ENCODE peak calls at places on chromosome 4, in eight cellular contexts. One of them, this sample, is unnamed.

GRCh38 chr4:106245176-106245575 is 70.8 kb downstream of the TBCK start:
- DNase-seq in heart right ventricle: no peak
- DNase-seq in activated CD8-positive, alpha-beta T cell treated with anti-CD3 and anti-CD28 coated beads for 36 hours: no peak
- DNase-seq in AG04449: no peak
- DNase-seq in type B pancreatic cell: no peak
- DNase-seq in coronary artery: no peak
- DNase-seq in AG10803: no peak
- DNase-seq in GM13976: no peak
- DNase-seq in this sample: no peak

GRCh38 chr4:147096667-147097604 is 151.3 kb upstream of the TTC29 start:
- DNase-seq in heart right ventricle: no peak
- DNase-seq in activated CD8-positive, alpha-beta T cell treated with anti-CD3 and anti-CD28 coated beads for 36 hours: no peak
- DNase-seq in AG04449: no peak
- DNase-seq in type B pancreatic cell: no peak
- DNase-seq in coronary artery: no peak
- DNase-seq in AG10803: peak
- DNase-seq in GM13976: peak
- DNase-seq in this sample: peak

GRCh38 chr4:3116955-3117354 is 42.5 kb downstream of the HTT start:
- DNase-seq in heart right ventricle: no peak
- DNase-seq in activated CD8-positive, alpha-beta T cell treated with anti-CD3 and anti-CD28 coated beads for 36 hours: no peak
- DNase-seq in AG04449: no peak
- DNase-seq in type B pancreatic cell: no peak
- DNase-seq in coronary artery: no peak
- DNase-seq in AG10803: no peak
- DNase-seq in GM13976: no peak
- DNase-seq in this sample: no peak

GRCh38 chr4:181548873-181549541 is 694.2 kb upstream of the TENM3 start:
- DNase-seq in heart right ventricle: no peak
- DNase-seq in activated CD8-positive, alpha-beta T cell treated with anti-CD3 and anti-CD28 coated beads for 36 hours: no peak
- DNase-seq in AG04449: peak
- DNase-seq in type B pancreatic cell: no peak
- DNase-seq in coronary artery: no peak
- DNase-seq in AG10803: peak
- DNase-seq in GM13976: no peak
- DNase-seq in this sample: no peak

GRCh38 chr4:6182390-6183280 is 17.7 kb downstream of the JAKMIP1 start:
- DNase-seq in heart right ventricle: no peak
- DNase-seq in activated CD8-positive, alpha-beta T cell treated with anti-CD3 and anti-CD28 coated beads for 36 hours: no peak
- DNase-seq in AG04449: no peak
- DNase-seq in type B pancreatic cell: no peak
- DNase-seq in coronary artery: no peak
- DNase-seq in AG10803: no peak
- DNase-seq in GM13976: no peak
- DNase-seq in this sample: no peak

GRCh38 chr4:141587897-141588296 is 48.5 kb upstream of the IL15 start:
- DNase-seq in heart right ventricle: no peak
- DNase-seq in activated CD8-positive, alpha-beta T cell treated with anti-CD3 and anti-CD28 coated beads for 36 hours: no peak
- DNase-seq in AG04449: no peak
- DNase-seq in type B pancreatic cell: no peak
- DNase-seq in coronary artery: no peak
- DNase-seq in AG10803: no peak
- DNase-seq in GM13976: no peak
- DNase-seq in this sample: no peak

GRCh38 chr4:168723020-168723419 is 226.2 kb downstream of the PALLD start:
- DNase-seq in heart right ventricle: no peak
- DNase-seq in activated CD8-positive, alpha-beta T cell treated with anti-CD3 and anti-CD28 coated beads for 36 hours: no peak
- DNase-seq in AG04449: no peak
- DNase-seq in type B pancreatic cell: no peak
- DNase-seq in coronary artery: no peak
- DNase-seq in AG10803: peak
- DNase-seq in GM13976: no peak
- DNase-seq in this sample: no peak

GRCh38 chr4:6908397-6909112 is 1.1 kb upstream of the TBC1D14 start:
- DNase-seq in heart right ventricle: no peak
- DNase-seq in activated CD8-positive, alpha-beta T cell treated with anti-CD3 and anti-CD28 coated beads for 36 hours: no peak
- DNase-seq in AG04449: no peak
- DNase-seq in type B pancreatic cell: no peak
- DNase-seq in coronary artery: no peak
- DNase-seq in AG10803: peak
- DNase-seq in GM13976: peak
- DNase-seq in this sample: no peak

GRCh38 chr4:125681240-125681639 is 366.5 kb downstream of the FAT4 start:
- DNase-seq in heart right ventricle: no peak
- DNase-seq in activated CD8-positive, alpha-beta T cell treated with anti-CD3 and anti-CD28 coated beads for 36 hours: no peak
- DNase-seq in AG04449: no peak
- DNase-seq in type B pancreatic cell: no peak
- DNase-seq in coronary artery: no peak
- DNase-seq in AG10803: no peak
- DNase-seq in GM13976: no peak
- DNase-seq in this sample: peak

GRCh38 chr4:53633608-53634007 is 42.3 kb upstream of the LNX1 start:
- DNase-seq in heart right ventricle: no peak
- DNase-seq in activated CD8-positive, alpha-beta T cell treated with anti-CD3 and anti-CD28 coated beads for 36 hours: no peak
- DNase-seq in AG04449: no peak
- DNase-seq in type B pancreatic cell: no peak
- DNase-seq in coronary artery: no peak
- DNase-seq in AG10803: peak
- DNase-seq in GM13976: no peak
- DNase-seq in this sample: no peak

GRCh38 chr4:108683479-108683878 is 33.1 kb downstream of the OSTC start:
- DNase-seq in heart right ventricle: no peak
- DNase-seq in activated CD8-positive, alpha-beta T cell treated with anti-CD3 and anti-CD28 coated beads for 36 hours: no peak
- DNase-seq in AG04449: no peak
- DNase-seq in type B pancreatic cell: no peak
- DNase-seq in coronary artery: no peak
- DNase-seq in AG10803: peak
- DNase-seq in GM13976: peak
- DNase-seq in this sample: peak

GRCh38 chr4:43348591-43348990 is 456.1 kb downstream of the GRXCR1 start:
- DNase-seq in heart right ventricle: no peak
- DNase-seq in activated CD8-positive, alpha-beta T cell treated with anti-CD3 and anti-CD28 coated beads for 36 hours: no peak
- DNase-seq in AG04449: no peak
- DNase-seq in type B pancreatic cell: no peak
- DNase-seq in coronary artery: no peak
- DNase-seq in AG10803: no peak
- DNase-seq in GM13976: no peak
- DNase-seq in this sample: no peak

GRCh38 chr4:10278071-10278470 is 161.5 kb upstream of the WDR1 start:
- DNase-seq in heart right ventricle: no peak
- DNase-seq in activated CD8-positive, alpha-beta T cell treated with anti-CD3 and anti-CD28 coated beads for 36 hours: no peak
- DNase-seq in AG04449: no peak
- DNase-seq in type B pancreatic cell: no peak
- DNase-seq in coronary artery: no peak
- DNase-seq in AG10803: no peak
- DNase-seq in GM13976: no peak
- DNase-seq in this sample: no peak

GRCh38 chr4:156710571-156711195 is 260.9 kb downstream of the PDGFC start:
- DNase-seq in heart right ventricle: no peak
- DNase-seq in activated CD8-positive, alpha-beta T cell treated with anti-CD3 and anti-CD28 coated beads for 36 hours: no peak
- DNase-seq in AG04449: no peak
- DNase-seq in type B pancreatic cell: no peak
- DNase-seq in coronary artery: no peak
- DNase-seq in AG10803: peak
- DNase-seq in GM13976: no peak
- DNase-seq in this sample: no peak

GRCh38 chr4:48047421-48047844 is 30.9 kb downstream of the NIPAL1 start:
- DNase-seq in heart right ventricle: no peak
- DNase-seq in activated CD8-positive, alpha-beta T cell treated with anti-CD3 and anti-CD28 coated beads for 36 hours: peak
- DNase-seq in AG04449: no peak
- DNase-seq in type B pancreatic cell: no peak
- DNase-seq in coronary artery: no peak
- DNase-seq in AG10803: no peak
- DNase-seq in GM13976: peak
- DNase-seq in this sample: peak

GRCh38 chr4:122146652-122147051 is 5.5 kb upstream of the BLTP1 start:
- DNase-seq in heart right ventricle: no peak
- DNase-seq in activated CD8-positive, alpha-beta T cell treated with anti-CD3 and anti-CD28 coated beads for 36 hours: no peak
- DNase-seq in AG04449: no peak
- DNase-seq in type B pancreatic cell: no peak
- DNase-seq in coronary artery: no peak
- DNase-seq in AG10803: no peak
- DNase-seq in GM13976: no peak
- DNase-seq in this sample: no peak

GRCh38 chr4:146342600-146343192 is 128.4 kb downstream of the REELD1 start:
- DNase-seq in heart right ventricle: no peak
- DNase-seq in activated CD8-positive, alpha-beta T cell treated with anti-CD3 and anti-CD28 coated beads for 36 hours: peak
- DNase-seq in AG04449: no peak
- DNase-seq in type B pancreatic cell: no peak
- DNase-seq in coronary artery: no peak
- DNase-seq in AG10803: peak
- DNase-seq in GM13976: no peak
- DNase-seq in this sample: peak

DNA sequence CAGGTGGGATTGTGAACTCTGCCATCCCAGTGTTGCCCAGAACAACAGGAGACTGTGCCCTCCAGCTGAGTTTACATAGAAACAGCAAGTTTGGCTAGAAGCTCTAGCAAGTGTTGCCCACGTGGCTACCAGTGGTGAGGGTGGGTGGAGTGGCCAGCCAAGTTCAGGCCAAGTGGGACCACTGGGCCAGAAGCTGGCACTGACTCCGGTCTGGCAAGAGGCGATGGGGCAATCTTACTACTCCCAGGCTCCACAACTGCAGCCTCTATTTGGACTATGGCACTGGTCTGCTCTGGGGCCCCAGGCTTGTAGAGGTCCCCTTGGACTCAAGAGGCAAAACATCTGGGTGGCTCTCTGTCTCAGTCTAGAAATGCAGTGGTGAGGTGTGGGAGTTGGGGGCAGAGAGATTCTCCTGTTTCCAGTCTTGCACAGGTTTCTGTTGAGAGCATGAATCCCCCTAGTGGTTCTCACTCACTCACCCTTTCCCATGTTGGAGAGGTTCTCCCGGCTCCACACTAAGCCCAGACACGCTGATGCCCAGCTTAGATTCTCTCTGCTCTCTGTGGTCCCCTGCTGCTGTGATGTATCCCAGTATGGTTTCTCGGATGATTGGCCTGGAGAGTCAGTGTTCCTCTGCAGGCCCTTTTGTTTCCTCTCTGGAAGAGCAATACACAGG is 615.3 kb downstream of the PDHA2 start:
- DNase-seq in heart right ventricle: no peak
- DNase-seq in activated CD8-positive, alpha-beta T cell treated with anti-CD3 and anti-CD28 coated beads for 36 hours: no peak
- DNase-seq in AG04449: no peak
- DNase-seq in type B pancreatic cell: no peak
- DNase-seq in coronary artery: no peak
- DNase-seq in AG10803: no peak
- DNase-seq in GM13976: no peak
- DNase-seq in this sample: no peak
- TF ChIP-seq CTCF in heart right ventricle: no peak
- TF ChIP-seq CTCF in activated CD8-positive, alpha-beta T cell treated with anti-CD3 and anti-CD28 coated beads for 36 hours: no peak
- TF ChIP-seq CTCF in AG04449: no peak
- TF ChIP-seq CTCF in type B pancreatic cell: no peak
- TF ChIP-seq CTCF in coronary artery: no peak
- TF ChIP-seq CTCF in AG10803: no peak
- TF ChIP-seq CTCF in GM13976: no peak
- TF ChIP-seq CTCF in this sample: no peak

DNA sequence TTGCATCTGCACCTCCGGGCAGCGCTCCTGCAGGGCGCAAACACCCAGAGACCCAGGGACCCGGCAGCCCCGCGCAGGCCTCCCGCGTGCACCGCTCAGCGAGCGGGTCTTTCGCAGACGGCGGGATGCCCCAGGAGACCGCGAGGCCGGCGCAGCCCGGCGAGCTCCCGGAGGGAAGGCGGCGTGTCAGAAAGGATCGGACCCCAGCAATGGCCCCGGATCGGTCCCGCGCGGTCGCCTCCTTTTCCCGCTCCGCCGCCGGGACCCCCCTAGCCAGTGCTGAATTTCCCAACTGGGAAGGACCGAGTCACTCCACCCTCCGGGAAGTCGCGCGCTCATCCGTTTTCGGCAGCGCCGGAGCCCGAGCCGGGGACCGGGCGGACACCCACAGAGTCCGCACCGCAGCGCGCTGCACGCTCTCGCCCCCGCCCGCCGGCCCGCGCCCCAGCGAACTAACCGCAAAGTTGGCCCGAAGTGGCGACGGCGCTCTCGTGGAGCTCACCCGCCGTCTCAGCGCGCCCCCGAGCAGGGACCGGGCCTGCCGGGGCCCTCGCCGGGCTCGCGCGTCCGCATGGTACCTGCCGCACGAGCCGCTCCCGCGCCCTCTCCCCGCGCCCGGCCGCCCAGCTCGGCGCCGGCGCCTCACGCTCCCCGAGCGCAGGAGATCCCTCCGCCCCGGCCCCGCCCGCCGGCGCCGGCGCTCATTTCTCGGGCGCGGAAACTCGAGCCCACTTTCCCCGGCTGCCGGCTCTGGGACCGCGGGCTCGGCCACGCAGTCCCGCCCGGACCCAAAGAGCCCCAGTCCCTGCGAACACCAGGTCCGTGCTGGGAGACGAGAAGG is at the start of gene FAT1:
- DNase-seq in heart right ventricle: peak
- DNase-seq in activated CD8-positive, alpha-beta T cell treated with anti-CD3 and anti-CD28 coated beads for 36 hours: peak
- DNase-seq in AG04449: no peak
- DNase-seq in type B pancreatic cell: peak
- DNase-seq in coronary artery: peak
- DNase-seq in AG10803: peak
- DNase-seq in GM13976: no peak
- DNase-seq in this sample: no peak
- TF ChIP-seq CTCF in heart right ventricle: no peak
- TF ChIP-seq CTCF in activated CD8-positive, alpha-beta T cell treated with anti-CD3 and anti-CD28 coated beads for 36 hours: no peak
- TF ChIP-seq CTCF in AG04449: no peak
- TF ChIP-seq CTCF in type B pancreatic cell: no peak
- TF ChIP-seq CTCF in coronary artery: no peak
- TF ChIP-seq CTCF in AG10803: no peak
- TF ChIP-seq CTCF in GM13976: no peak
- TF ChIP-seq CTCF in this sample: no peak

DNA sequence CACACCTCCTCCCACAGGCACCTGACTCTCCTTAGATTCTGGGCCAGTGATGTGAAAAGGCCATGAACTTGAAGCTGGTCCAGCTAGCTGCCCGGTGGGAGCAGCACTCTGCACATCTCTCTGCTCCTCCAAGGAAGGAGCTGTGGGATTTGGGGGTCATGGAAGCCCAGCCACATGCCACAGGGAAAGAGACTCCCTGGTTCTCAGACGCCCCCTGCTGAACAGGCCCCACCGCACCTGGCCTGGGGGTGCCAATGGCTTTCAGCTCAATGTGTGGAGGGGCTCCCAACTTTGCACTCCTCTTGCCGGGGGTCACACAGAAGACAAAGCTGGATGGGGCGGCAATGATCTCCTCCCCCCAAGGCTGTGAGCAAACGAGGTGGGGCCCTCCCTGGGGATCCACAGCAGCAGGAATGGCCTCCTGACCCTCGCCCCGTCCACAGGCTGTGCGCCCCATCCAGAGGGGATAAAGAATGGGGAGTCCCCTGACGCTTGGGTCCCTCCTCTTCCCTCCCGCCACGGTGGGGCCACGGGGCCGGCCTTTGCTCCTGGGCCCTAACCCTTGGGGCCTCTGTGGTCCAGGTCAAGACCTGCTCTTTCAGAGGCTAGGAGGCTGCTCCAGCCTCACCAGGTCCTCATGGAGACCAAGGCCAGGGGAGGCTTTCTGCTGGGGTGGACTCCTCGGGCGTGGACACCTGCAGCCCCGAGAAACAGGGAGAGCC is 51.3 kb downstream of the GAK start:
- DNase-seq in heart right ventricle: no peak
- DNase-seq in activated CD8-positive, alpha-beta T cell treated with anti-CD3 and anti-CD28 coated beads for 36 hours: no peak
- DNase-seq in AG04449: no peak
- DNase-seq in type B pancreatic cell: no peak
- DNase-seq in coronary artery: no peak
- DNase-seq in AG10803: no peak
- DNase-seq in GM13976: no peak
- DNase-seq in this sample: no peak
- TF ChIP-seq CTCF in heart right ventricle: no peak
- TF ChIP-seq CTCF in activated CD8-positive, alpha-beta T cell treated with anti-CD3 and anti-CD28 coated beads for 36 hours: no peak
- TF ChIP-seq CTCF in AG04449: no peak
- TF ChIP-seq CTCF in type B pancreatic cell: no peak
- TF ChIP-seq CTCF in coronary artery: no peak
- TF ChIP-seq CTCF in AG10803: no peak
- TF ChIP-seq CTCF in GM13976: no peak
- TF ChIP-seq CTCF in this sample: no peak

GRCh38 chr4:148438047-148438446 is 4.2 kb downstream of the NR3C2 start:
- DNase-seq in heart right ventricle: no peak
- DNase-seq in activated CD8-positive, alpha-beta T cell treated with anti-CD3 and anti-CD28 coated beads for 36 hours: no peak
- DNase-seq in AG04449: no peak
- DNase-seq in type B pancreatic cell: no peak
- DNase-seq in coronary artery: no peak
- DNase-seq in AG10803: no peak
- DNase-seq in GM13976: no peak
- DNase-seq in this sample: no peak
- TF ChIP-seq CTCF in heart right ventricle: no peak
- TF ChIP-seq CTCF in activated CD8-positive, alpha-beta T cell treated with anti-CD3 and anti-CD28 coated beads for 36 hours: no peak
- TF ChIP-seq CTCF in AG04449: no peak
- TF ChIP-seq CTCF in type B pancreatic cell: no peak
- TF ChIP-seq CTCF in coronary artery: no peak
- TF ChIP-seq CTCF in AG10803: no peak
- TF ChIP-seq CTCF in GM13976: no peak
- TF ChIP-seq CTCF in this sample: no peak

This sample was measured in GM12865.